ENCODE peak calls at places on chromosome 17, in five cellular contexts. C is A549, U is GM12878, A is SK-N-SH, Y is K562. G is an unnamed sample.

GRCh38 chr17:39551879-39552278 is 55.8 kb downstream of the NEUROD2 start:
- DNase-seq in C (no peak), U (no peak), A (no peak), Y (no peak), G (peak; percentile 42)

GRCh38 chr17:59616253-59616920 is 3.3 kb upstream of the CLTC start:
- DNase-seq in C (no peak), U (no peak), A (no peak), Y (peak; percentile 71), G (no peak)

GRCh38 chr17:50806141-50806643 is 29.2 kb upstream of the WFIKKN2 start:
- DNase-seq in C (no peak), U (no peak), A (no peak), Y (peak; percentile 38), G (peak; percentile 20)

GRCh38 chr17:48505788-48506187 is 25.0 kb downstream of the HOXB1 start:
- DNase-seq in C (peak; percentile 78), U (peak; percentile 77), A (no peak), Y (peak; percentile 88), G (peak; percentile 89)

GRCh38 chr17:44004761-44005526 is 522 bp downstream of the NAGS start:
- DNase-seq in C (no peak), U (no peak), A (peak; percentile 58), Y (no peak), G (no peak)

GRCh38 chr17:1227917-1228751 is 42.1 kb upstream of the BHLHA9 start:
- DNase-seq in C (no peak), U (peak; percentile 32), A (no peak), Y (no peak), G (no peak)

GRCh38 chr17:80187090-80187489 is 17.3 kb downstream of the CARD14 start:
- DNase-seq in C (peak; percentile 58), U (no peak), A (no peak), Y (no peak), G (peak; percentile 39)

GRCh38 chr17:64084086-64084939 is 45.6 kb downstream of the ERN1 start:
- DNase-seq in C (no peak), U (no peak), A (no peak), Y (peak; percentile 57), G (peak; percentile 43)

GRCh38 chr17:15999974-16000827 is 577 bp downstream of the TTC19 start:
- DNase-seq in C (no peak), U (no peak), A (no peak), Y (peak; percentile 45), G (peak; percentile 22)

GRCh38 chr17:77958716-77959215 is 263 bp downstream of the TNRC6C start:
- DNase-seq in C (peak; percentile 33), U (no peak), A (no peak), Y (no peak), G (no peak)

GRCh38 chr17:19646788-19647696 is 1.5 kb upstream of the ALDH3A2 start:
- DNase-seq in C (no peak), U (no peak), A (no peak), Y (no peak), G (no peak)

GRCh38 chr17:40528692-40529417 is 27.4 kb upstream of the TNS4 start:
- DNase-seq in C (no peak), U (no peak), A (no peak), Y (no peak), G (no peak)

GRCh38 chr17:66903781-66904180 is 60.7 kb upstream of the CACNG4 start:
- DNase-seq in C (no peak), U (no peak), A (no peak), Y (no peak), G (no peak)

GRCh38 chr17:66909811-66910210 is 54.7 kb upstream of the CACNG4 start:
- DNase-seq in C (no peak), U (no peak), A (no peak), Y (no peak), G (no peak)

GRCh38 chr17:66904760-66905637 is 59.5 kb upstream of the CACNG4 start:
- DNase-seq in C (peak; percentile 49), U (no peak), A (peak; percentile 81), Y (no peak), G (peak; percentile 72)

GRCh38 chr17:66910651-66911285 is 53.7 kb upstream of the CACNG4 start:
- DNase-seq in C (no peak), U (no peak), A (no peak), Y (no peak), G (no peak)

DNA sequence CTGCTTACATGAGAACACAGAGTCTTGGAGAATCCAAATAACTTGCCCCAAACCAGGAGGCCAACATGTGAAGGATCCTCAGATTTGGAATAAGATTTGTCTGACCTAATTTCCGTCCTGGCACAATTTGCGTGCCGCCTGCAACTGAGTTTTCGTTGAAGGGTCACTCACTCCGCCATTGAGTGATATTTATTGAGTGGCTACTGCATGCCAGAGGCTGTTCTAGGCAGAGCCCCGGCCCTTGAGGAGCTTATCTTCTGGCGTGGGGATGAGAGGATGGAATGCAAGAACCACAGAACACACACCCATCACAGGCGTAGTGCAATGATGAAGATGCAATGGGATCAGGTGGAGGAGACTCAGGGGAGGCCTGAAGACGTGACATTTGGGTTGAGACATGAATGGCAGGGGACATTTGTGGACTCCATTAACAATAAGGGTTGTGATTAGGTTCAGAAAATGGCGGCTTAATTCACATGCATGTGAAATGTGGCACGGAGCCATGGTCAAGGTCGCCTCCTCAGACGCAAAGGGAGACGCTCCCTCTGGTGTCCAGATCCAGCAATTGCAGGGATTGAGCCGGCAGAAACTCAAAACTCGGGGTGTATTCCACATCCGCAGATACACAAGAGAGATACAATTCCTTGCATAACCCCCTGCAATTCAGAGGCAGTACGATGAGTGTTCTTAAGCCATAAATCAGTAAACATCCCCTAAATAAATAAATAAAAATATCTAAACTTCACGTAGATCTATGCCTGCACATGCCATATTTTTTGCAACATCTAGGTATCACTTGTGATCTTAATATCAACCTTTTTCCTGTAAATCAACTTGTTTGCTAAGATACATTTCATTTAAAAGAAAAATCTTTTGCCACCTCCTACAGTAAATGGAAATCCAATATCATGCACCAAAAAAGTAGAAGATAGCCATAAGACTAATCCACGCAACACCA is 57.9 kb upstream of the CACNG4 start:
- DNase-seq in C (peak; percentile 71), U (peak; percentile 25), A (peak; percentile 87), Y (peak; percentile 80), G (peak; percentile 76)
- TF ChIP-seq RCOR1 in C (no peak), U (no peak), A (no peak), Y (no peak), G (no peak)

GRCh38 chr17:45123930-45124796 is 8.2 kb downstream of the PLCD3 start:
- DNase-seq in C (peak; percentile 95), U (no peak), A (peak; percentile 80), Y (peak; percentile 89), G (peak; percentile 91)
- TF ChIP-seq USF2 in C (no peak), U (no peak), A (no peak), Y (no peak), G (no peak)

DNA sequence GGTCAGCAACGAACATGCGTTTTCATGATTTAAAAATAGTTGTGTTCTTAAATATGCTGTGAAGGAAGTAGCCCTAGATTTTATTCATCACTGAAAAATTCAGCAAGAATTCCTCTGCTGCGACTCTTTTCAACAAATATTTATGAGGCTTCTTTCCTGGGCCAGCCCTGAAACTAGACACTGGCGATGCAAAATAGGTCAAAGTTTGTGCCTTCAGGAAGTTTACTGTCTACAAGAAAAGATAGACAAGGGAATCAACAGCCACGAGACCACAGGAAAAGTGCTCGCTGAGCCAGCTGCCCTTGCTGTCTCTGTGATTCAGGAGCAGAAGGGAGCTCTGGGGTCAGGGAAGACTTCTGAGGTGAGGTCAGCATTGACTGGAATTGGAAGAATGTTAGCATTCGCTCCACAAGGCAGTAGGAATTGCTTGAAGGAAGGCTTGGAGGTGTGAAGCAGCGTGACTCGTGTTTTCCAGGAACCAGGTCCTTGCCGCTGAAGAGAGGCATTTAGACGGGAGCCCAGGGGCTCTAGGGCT is 1.9 kb upstream of the RPL26 start:
- DNase-seq in C (peak; percentile 38), U (no peak), A (no peak), Y (peak; percentile 46), G (peak; percentile 93)
- TF ChIP-seq RCOR1 in C (no peak), U (no peak), A (no peak), Y (no peak), G (peak; percentile 21)

GRCh38 chr17:81538651-81539570 is 10.7 kb downstream of the FSCN2 start:
- DNase-seq in C (no peak), U (no peak), A (no peak), Y (no peak), G (no peak)

GRCh38 chr17:81539571-81539900 is 11.4 kb downstream of the FSCN2 start:
- DNase-seq in C (no peak), U (no peak), A (no peak), Y (no peak), G (no peak)

GRCh38 chr17:81536299-81537290 is 8.4 kb downstream of the FSCN2 start:
- DNase-seq in C (no peak), U (no peak), A (peak; percentile 71), Y (no peak), G (peak; percentile 17)

GRCh38 chr17:81537343-81537855 is 9.2 kb downstream of the FSCN2 start:
- DNase-seq in C (peak; percentile 77), U (no peak), A (peak; percentile 92), Y (no peak), G (no peak)

DNA sequence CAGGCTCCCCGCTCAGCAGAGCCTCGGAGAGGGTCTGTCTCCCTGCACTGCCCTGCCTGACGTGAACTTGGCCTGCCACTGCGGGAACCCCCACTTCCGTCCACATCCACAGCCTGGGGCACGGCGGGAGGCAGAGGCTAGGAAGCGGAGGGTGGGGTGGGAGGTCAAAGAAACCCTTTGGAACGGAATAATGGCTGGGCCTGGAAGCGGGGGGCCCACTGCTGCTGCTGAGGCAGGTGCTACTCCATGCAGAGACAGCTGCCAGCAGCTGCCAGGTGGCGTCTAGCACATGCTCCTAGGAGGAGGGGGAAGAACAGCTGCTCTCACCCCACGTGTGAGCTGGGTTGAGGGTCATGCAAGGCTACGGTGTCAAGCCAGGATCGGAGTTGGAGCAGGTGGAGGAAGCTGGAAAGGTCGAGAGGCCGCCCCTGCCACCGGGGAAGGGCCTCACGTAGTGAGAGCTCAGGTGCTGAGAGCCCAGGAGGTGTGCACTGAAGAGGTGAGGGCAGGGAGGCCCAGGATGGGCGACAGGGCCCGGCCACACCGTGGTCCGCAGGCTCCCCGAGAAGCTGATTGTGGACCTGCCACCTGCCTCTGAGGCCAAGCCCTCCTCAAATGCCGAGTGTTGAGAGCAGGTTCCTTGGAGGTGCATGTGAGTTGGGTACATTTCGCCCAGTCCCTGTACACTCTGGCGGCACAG is 9.8 kb downstream of the FSCN2 start:
- DNase-seq in C (no peak), U (no peak), A (no peak), Y (no peak), G (no peak)
- TF ChIP-seq USF2 in C (no peak), U (no peak), A (no peak), Y (no peak), G (no peak)

DNA sequence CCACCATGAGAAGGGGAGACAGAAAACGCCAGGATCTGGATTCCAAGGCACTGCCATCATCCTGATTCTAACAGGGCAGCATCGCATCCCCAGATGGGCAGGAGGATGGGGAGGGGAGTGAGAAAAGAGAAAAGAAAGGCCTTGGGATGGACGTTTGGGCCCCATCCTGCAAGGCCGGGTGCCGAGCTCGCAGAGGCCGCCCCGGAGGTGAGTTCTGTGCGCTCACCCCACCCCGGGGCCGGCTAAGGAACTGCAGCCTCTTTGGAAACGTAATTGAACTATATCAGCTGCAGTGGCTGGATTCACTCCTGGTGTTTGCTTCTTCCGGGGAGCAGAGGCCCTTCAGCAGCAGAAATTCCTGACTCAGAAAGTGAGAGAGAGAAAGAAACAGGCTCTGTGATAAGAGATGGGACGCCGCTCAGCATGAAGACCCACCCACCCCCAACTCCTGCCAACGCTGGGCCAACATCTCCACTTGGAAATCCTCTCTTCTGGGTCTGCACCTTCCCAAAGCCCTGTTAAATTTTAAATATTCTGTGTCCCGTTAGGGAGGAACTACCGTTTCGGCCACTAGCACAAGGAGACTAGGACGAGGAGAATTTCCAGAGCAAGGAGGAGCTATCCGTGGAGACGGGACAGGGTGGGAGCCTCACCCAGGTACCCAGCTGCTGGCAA is 8.5 kb upstream of the SSTR2 start:
- DNase-seq in C (peak; percentile 88), U (no peak), A (peak; percentile 92), Y (peak; percentile 71), G (peak; percentile 68)
- TF ChIP-seq RCOR1 in C (no peak), U (no peak), A (no peak), Y (no peak), G (no peak)

GRCh38 chr17:62109378-62109902 is 44.4 kb upstream of the MED13 start:
- DNase-seq in C (peak; percentile 92), U (peak; percentile 77), A (peak; percentile 79), Y (peak; percentile 93), G (peak; percentile 60)
- TF ChIP-seq USF2 in C (no peak), U (no peak), A (no peak), Y (no peak), G (no peak)